ENCODE peak calls at places on chromosomes 16 and 17, in five cellular contexts. Z, F, E, L and U are unnamed samples.

GRCh38 chr16:89117239-89117974 is 23.8 kb downstream of the ACSF3 start:
- DNase-seq in Z (no peak), F (peak), E (no peak), L (peak), U (no peak)

GRCh38 chr16:49459953-49460735 is 86.5 kb downstream of the C16orf78 start:
- DNase-seq in Z (peak), E (no peak), F (peak), L (no peak), U (no peak)

GRCh38 chr17:79834575-79835469 is 4.4 kb downstream of the CBX4 start:
- DNase-seq in L (peak), F (peak), Z (peak), E (no peak), U (no peak)

GRCh38 chr16:85910854-85911247 is 11.9 kb downstream of the IRF8 start:
- DNase-seq in F (no peak), L (no peak), Z (no peak), E (no peak), U (no peak)

GRCh38 chr17:7380855-7381683 is at the start of gene TNK1:
- DNase-seq in L (no peak), E (no peak), F (peak), Z (peak), U (no peak)

GRCh38 chr16:30066882-30067583 is 1.5 kb downstream of the ALDOA start:
- DNase-seq in Z (no peak), L (no peak), E (no peak), F (no peak), U (no peak)

GRCh38 chr17:59621771-59622170 is 2.1 kb downstream of the CLTC start:
- DNase-seq in Z (no peak), E (no peak), F (no peak), L (no peak), U (no peak)

GRCh38 chr16:31073073-31073822 is 792 bp downstream of the ZNF668 start:
- DNase-seq in F (peak), Z (peak), E (peak), L (peak), U (peak)

GRCh38 chr17:27244481-27245223 is 49.3 kb upstream of the WSB1 start:
- DNase-seq in L (no peak), Z (peak), F (peak), E (peak), U (peak)

GRCh38 chr16:70437017-70437581 is 1.8 kb downstream of the ST3GAL2 start:
- DNase-seq in Z (peak), F (no peak), L (no peak), E (no peak), U (no peak)

GRCh38 chr17:64255764-64256163 is 7.3 kb downstream of the TEX2 start:
- DNase-seq in Z (no peak), F (no peak), E (no peak), L (no peak), U (no peak)
- H3K27ac ChIP-seq in Z (no peak), F (no peak), E (no peak), L (no peak), U (no peak)

DNA sequence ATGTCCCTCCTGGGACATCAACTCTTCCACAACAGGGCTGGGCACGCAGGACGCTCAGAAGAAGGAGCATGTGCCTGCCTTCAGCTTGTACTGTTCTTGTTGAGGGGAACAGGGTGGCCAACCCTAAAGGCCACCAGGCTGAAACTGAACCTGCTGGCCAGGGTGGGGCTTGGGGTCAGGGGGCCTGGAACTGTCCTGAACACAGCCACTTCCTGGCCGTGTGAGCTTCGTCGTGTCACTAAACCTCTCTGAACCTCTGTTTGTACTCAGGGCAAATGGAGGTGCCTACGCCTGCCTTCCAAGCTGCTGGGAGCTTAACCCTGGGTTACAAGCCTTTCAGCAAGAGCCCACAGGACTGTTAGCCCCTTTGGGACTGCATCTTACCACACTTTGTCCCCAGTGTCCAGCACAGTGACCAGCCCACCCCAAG is 6.7 kb downstream of the ARHGAP27 start:
- DNase-seq in F (no peak), E (no peak), Z (peak), L (no peak), U (no peak)
- H3K27ac ChIP-seq in F (no peak), E (no peak), Z (no peak), L (no peak), U (no peak)

DNA sequence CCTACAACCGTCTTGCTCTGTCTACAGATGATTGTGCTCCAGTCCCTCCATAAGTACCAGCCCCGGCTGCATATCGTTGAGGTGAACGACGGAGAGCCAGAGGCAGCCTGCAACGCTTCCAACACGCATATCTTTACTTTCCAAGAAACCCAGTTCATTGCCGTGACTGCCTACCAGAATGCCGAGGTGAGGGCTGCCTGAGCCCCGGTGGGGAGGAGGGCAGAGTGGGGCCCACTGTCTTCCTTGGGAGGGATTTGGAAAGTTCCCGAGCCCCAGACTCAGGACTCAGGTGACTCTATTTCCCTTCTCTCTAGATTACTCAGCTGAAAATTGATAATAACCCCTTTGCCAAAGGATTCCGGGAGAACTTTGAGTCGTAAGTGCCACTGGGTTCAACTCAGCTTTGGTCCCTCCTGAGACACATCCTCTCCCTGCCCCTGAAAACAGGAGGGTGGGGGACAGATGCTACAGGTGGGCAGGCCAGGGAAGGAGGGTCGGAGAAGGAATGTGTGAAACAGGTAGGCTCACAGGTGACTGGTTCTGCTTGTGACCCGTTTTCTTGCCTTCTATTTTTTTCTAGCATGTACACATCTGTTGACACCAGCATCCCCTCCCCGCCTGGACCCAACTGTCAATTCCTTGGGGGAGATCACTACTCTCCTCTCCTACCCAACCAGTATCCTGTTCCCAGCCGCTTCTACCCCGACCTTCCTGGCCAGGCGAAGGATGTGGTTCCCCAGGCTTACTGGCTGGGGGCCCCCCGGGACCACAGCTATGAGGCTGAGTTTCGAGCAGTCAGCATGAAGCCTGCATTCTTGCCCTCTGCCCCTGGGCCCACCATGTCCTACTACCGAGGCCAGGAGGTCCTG is 11.4 kb downstream of the TBX21 start:
- DNase-seq in L (no peak), E (no peak), Z (no peak), F (no peak), U (no peak)
- H3K27ac ChIP-seq in L (no peak), E (no peak), Z (no peak), F (no peak), U (no peak)

GRCh38 chr16:1312459-1312801 is 3.0 kb downstream of the UBE2I start:
- DNase-seq in Z (no peak), L (peak), F (no peak), E (no peak), U (no peak)
- H3K27ac ChIP-seq in Z (no peak), L (no peak), F (no peak), E (no peak), U (no peak)

DNA sequence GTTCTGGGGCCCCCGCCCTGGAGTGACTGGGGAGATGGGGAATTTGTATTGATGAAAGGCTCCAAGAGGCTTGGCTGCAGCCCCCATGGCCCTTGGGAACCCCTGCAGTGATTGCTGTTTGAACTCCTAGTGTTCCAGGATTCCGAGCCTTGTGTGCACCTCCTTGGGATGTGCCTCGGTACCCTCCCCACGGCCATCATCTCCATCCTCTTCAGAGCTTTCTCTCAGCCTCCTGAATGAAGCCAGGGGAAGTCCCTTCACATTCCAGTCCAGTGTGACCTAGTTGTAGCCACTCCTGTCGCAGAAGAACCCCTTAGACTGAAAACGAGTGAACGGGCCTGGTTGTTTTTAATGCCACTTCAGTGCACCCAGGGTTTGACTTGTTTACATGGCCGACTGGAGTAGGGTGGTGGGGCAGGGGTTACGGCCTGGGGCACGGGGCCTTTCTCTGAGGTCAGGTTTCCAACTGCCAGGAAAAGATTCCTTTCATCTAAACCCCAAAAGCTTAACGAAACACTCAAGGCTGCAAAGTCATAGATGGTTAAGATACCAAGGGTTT is 1.5 kb downstream of the MPRIP start:
- DNase-seq in F (peak), E (no peak), L (no peak), Z (peak), U (no peak)
- H3K27ac ChIP-seq in F (peak), E (peak), L (no peak), Z (no peak), U (peak)

GRCh38 chr17:42969006-42969581 is 4.8 kb upstream of the AARSD1 start:
- DNase-seq in E (no peak), Z (no peak), F (no peak), L (no peak), U (no peak)
- H3K27ac ChIP-seq in E (no peak), Z (no peak), F (no peak), L (no peak), U (no peak)

GRCh38 chr17:31788571-31788946 is 70.5 kb downstream of the COPRS start:
- DNase-seq in L (no peak), E (no peak), Z (no peak), F (no peak), U (no peak)
- H3K27ac ChIP-seq in L (no peak), E (peak), Z (no peak), F (no peak), U (no peak)

DNA sequence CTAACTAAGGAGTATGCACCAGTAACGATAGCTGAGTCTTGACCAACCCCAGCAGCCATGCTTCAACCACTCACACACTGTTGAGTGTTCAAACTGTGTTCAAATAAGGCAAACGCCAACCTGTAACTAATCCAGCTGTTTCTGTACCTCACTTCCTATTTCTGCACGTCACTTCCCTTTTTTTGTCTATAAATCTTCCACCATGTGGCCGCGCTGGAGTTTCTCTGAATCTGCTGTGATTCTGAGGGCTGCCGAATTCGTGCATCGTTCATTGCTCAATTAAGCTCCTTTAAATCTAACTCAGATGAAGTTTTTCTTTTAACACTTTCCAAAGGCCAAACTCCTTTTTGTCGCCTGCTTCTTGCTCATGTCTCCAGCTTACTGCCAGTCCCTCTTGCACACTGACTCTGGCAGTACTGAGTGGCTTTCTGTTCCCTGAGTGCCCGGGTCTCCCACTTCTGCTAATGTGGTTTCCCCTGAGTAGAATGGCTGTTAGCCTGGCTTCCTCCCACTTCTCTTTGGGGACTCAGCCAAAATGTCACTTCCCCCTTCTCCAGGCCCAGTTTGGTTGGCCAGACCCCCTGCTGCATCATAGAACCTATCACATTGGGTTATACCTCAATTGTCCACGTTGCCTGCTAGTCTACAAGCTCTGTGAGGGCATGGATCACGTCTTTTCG is 304.2 kb downstream of the HS3ST3B1 start:
- DNase-seq in F (no peak), Z (no peak), L (no peak), E (no peak), U (peak)
- H3K27ac ChIP-seq in F (peak), Z (no peak), L (no peak), E (no peak), U (no peak)

GRCh38 chr16:567362-568256 is 804 bp downstream of the NHLRC4 start:
- DNase-seq in F (no peak), E (no peak), Z (no peak), L (no peak), U (no peak)
- H3K27ac ChIP-seq in F (peak), E (no peak), Z (no peak), L (peak), U (no peak)